ENCODE peak calls at places on chromosomes 3 and 15, in four cellular contexts. One of them, this sample, is unnamed. For H3K27me3, the result is how much of the 10 kb centered on the place peaks cover.

GRCh38 chr3:46228259-46229222 is 13.7 kb upstream of the CCR3 start:
- DNase-seq in H9: no peak
- DNase-seq in H1: no peak
- DNase-seq in trophoblast cell: peak
- DNase-seq in this sample: peak

GRCh38 chr3:191260431-191261303 is 61.6 kb downstream of the OSTN start:
- DNase-seq in trophoblast cell: no peak
- DNase-seq in H9: no peak
- DNase-seq in H1: no peak
- DNase-seq in this sample: no peak

GRCh38 chr3:124519844-124520243 is 210.4 kb upstream of the UMPS start:
- DNase-seq in trophoblast cell: no peak
- DNase-seq in H1: no peak
- DNase-seq in H9: no peak
- DNase-seq in this sample: no peak

GRCh38 chr15:72203507-72203837 is 5.9 kb upstream of the GRAMD2A start:
- DNase-seq in H9: no peak
- DNase-seq in trophoblast cell: no peak
- DNase-seq in H1: no peak
- DNase-seq in this sample: no peak

GRCh38 chr3:186073641-186074040 is 35.2 kb downstream of the ETV5 start:
- DNase-seq in H1: no peak
- DNase-seq in H9: no peak
- DNase-seq in trophoblast cell: no peak
- DNase-seq in this sample: no peak

GRCh38 chr3:158565076-158565475 is 5.9 kb upstream of the MLF1 start:
- DNase-seq in H1: no peak
- DNase-seq in H9: no peak
- DNase-seq in trophoblast cell: no peak
- DNase-seq in this sample: no peak

GRCh38 chr3:63349583-63350177 is 71.6 kb downstream of the SYNPR start:
- DNase-seq in H9: peak
- DNase-seq in trophoblast cell: peak
- DNase-seq in H1: no peak
- DNase-seq in this sample: peak

GRCh38 chr15:100559330-100559729 is 30.6 kb upstream of the CERS3 start:
- DNase-seq in H9: no peak
- DNase-seq in trophoblast cell: peak
- DNase-seq in H1: no peak
- DNase-seq in this sample: peak

GRCh38 chr15:100097342-100097899 is 244.4 kb downstream of the ADAMTS17 start:
- DNase-seq in trophoblast cell: no peak
- DNase-seq in H9: no peak
- DNase-seq in H1: no peak
- DNase-seq in this sample: no peak

GRCh38 chr3:72245183-72245811 is 460.3 kb upstream of the PROK2 start:
- DNase-seq in trophoblast cell: no peak
- DNase-seq in H9: no peak
- DNase-seq in H1: no peak
- DNase-seq in this sample: no peak

GRCh38 chr3:42705039-42705767 is 2.6 kb upstream of the HHATL start:
- DNase-seq in trophoblast cell: no peak
- DNase-seq in H9: no peak
- DNase-seq in H1: peak
- DNase-seq in this sample: no peak

GRCh38 chr3:21920431-21920830 is 169.4 kb upstream of the ZNF385D start:
- DNase-seq in H1: no peak
- DNase-seq in trophoblast cell: peak
- DNase-seq in H9: no peak
- DNase-seq in this sample: peak

GRCh38 chr3:185216587-185216918 is 37.3 kb downstream of the EHHADH start:
- DNase-seq in trophoblast cell: no peak
- DNase-seq in H9: no peak
- DNase-seq in H1: no peak
- DNase-seq in this sample: peak

GRCh38 chr3:165638066-165638465 is 199.2 kb downstream of the BCHE start:
- DNase-seq in H9: no peak
- DNase-seq in trophoblast cell: no peak
- DNase-seq in H1: no peak
- DNase-seq in this sample: no peak

GRCh38 chr15:38145671-38146111 is 106.9 kb upstream of the SPRED1 start:
- DNase-seq in H1: no peak
- DNase-seq in trophoblast cell: no peak
- DNase-seq in H9: no peak
- DNase-seq in this sample: no peak

GRCh38 chr15:99257107-99257750 is 5.9 kb downstream of the LRRC28 start:
- DNase-seq in trophoblast cell: no peak
- DNase-seq in H1: no peak
- DNase-seq in H9: no peak
- DNase-seq in this sample: no peak

GRCh38 chr15:67380921-67381320 is 126.3 kb downstream of the IQCH start:
- DNase-seq in trophoblast cell: no peak
- DNase-seq in H1: no peak
- DNase-seq in H9: no peak
- DNase-seq in this sample: no peak

GRCh38 chr15:90203922-90204321 is 2.8 kb downstream of the SEMA4B start:
- DNase-seq in H9: no peak
- DNase-seq in trophoblast cell: no peak
- DNase-seq in H1: no peak
- DNase-seq in this sample: no peak

GRCh38 chr3:128011140-128011539 is 41.1 kb upstream of the SEC61A1 start:
- DNase-seq in H9: peak
- DNase-seq in H1: peak
- DNase-seq in trophoblast cell: peak
- DNase-seq in this sample: peak

GRCh38 chr3:143464850-143465249 is 345.3 kb downstream of the CHST2 start:
- DNase-seq in H1: no peak
- DNase-seq in trophoblast cell: no peak
- DNase-seq in H9: no peak
- DNase-seq in this sample: no peak

GRCh38 chr3:171585029-171585428 is 124.8 kb upstream of the TNIK start:
- DNase-seq in trophoblast cell: peak
- DNase-seq in H9: no peak
- DNase-seq in H1: no peak
- DNase-seq in this sample: no peak

GRCh38 chr15:74955017-74955416 is 1.6 kb downstream of the RPP25 start:
- DNase-seq in H1: no peak
- DNase-seq in H9: no peak
- DNase-seq in trophoblast cell: no peak
- DNase-seq in this sample: peak

GRCh38 chr3:197306374-197307086 is 8.1 kb upstream of the DLG1 start:
- DNase-seq in H1: no peak
- DNase-seq in H9: no peak
- DNase-seq in trophoblast cell: peak
- DNase-seq in this sample: peak

GRCh38 chr3:140022061-140022781 is 87.2 kb downstream of the CLSTN2 start:
- DNase-seq in trophoblast cell: no peak
- DNase-seq in H1: no peak
- DNase-seq in H9: no peak
- DNase-seq in this sample: no peak

GRCh38 chr3:133914839-133915600 is 19.3 kb upstream of the RAB6B start:
- DNase-seq in H9: no peak
- DNase-seq in trophoblast cell: no peak
- DNase-seq in H1: no peak
- DNase-seq in this sample: no peak

DNA sequence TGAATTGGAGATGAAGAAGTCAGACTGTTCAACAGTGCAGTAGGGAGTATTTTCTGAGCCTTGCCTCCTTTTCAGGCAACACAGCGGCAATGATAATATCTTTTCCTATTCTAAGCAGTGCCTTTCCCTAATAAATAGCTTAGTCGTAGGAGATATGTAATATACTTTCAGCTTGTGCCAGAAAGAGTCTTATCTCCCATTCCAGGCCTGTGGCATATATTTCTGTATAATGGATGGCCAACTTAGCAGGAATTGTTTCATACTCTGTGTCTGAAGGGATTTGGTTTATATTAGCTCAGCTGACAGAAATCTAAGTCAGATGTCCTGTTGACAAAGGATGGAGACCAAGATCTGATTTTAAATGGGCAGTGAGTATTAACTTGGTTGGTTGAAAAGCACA is 397.1 kb downstream of the CACNA2D3 start:
- DNase-seq in H9: no peak
- DNase-seq in H1: no peak
- DNase-seq in trophoblast cell: no peak
- DNase-seq in this sample: no peak
- H3K23ac ChIP-seq in H9: no peak
- H3K23ac ChIP-seq in H1: no peak
- H3K23ac ChIP-seq in trophoblast cell: no peak
- H3K23ac ChIP-seq in this sample: no peak

DNA sequence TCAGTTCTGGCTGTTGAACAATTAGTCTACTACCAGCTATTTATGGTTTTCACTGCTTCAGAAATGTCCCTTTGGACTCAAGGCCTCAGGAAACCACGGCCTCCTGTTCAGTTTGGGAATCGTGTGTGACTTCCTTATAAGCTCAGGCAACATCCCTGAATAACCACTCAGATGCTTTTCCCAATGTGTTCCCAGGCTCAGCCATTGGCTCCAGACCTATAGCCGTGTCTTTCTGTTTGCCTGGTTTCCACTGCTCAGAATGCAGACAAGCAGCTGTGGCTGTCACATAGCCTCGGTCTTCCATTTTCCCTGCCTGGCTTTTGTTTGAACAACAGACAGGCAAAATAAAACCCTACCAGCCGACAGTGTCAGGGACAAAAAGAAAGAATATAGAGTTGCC is 63.2 kb upstream of the ATP2B2 start:
- DNase-seq in H1: no peak
- DNase-seq in trophoblast cell: no peak
- DNase-seq in H9: no peak
- DNase-seq in this sample: no peak
- H3K27me3 ChIP-seq in H1: under half
- H3K27me3 ChIP-seq in trophoblast cell: under half
- H3K27me3 ChIP-seq in H9: under half
- H3K27me3 ChIP-seq in this sample: half or more

GRCh38 chr15:25709437-25710159 is 153.5 kb downstream of the ATP10A start:
- DNase-seq in trophoblast cell: no peak
- DNase-seq in H1: no peak
- DNase-seq in H9: no peak
- DNase-seq in this sample: no peak
- H3K23ac ChIP-seq in trophoblast cell: no peak
- H3K23ac ChIP-seq in H1: no peak
- H3K23ac ChIP-seq in H9: no peak
- H3K23ac ChIP-seq in this sample: no peak

DNA sequence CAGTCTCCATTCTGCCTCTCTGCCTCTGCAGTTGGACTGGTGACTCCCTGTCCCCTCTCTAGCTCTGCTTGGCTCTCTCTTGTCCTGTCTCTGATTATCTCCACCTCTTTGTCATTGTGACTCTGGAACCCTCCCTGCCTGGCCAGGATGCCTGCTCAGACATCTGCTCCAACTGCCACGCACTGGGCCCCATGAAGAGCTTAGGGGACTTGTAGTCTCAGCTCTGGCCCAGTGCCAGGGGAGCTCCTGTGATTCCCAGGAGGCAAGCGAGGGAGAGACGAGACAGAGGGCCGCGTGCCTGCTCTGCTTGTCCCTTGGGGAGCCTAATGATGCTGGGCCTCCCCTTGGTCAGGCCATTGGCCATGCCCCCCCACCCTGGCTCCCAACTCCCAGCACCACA is 26.2 kb upstream of the RPL29 start:
- DNase-seq in trophoblast cell: no peak
- DNase-seq in H9: no peak
- DNase-seq in H1: no peak
- DNase-seq in this sample: peak
- H3K27me3 ChIP-seq in trophoblast cell: under half
- H3K27me3 ChIP-seq in H9: under half
- H3K27me3 ChIP-seq in H1: under half
- H3K27me3 ChIP-seq in this sample: under half